ENCODE peak calls at places on chromosomes 5 and 9, in four cellular contexts. U, C, B and Q are unnamed samples.

GRCh38 chr5:89008291-89008690 is 125.3 kb upstream of the MEF2C start:
- DNase-seq in U (no peak), C (no peak), B (no peak), Q (no peak)

GRCh38 chr9:21961569-21961968 is 32.6 kb downstream of the CDKN2A start:
- DNase-seq in U (no peak), C (no peak), B (no peak), Q (no peak)

GRCh38 chr9:88915916-88916315 is 75.4 kb upstream of the S1PR3 start:
- DNase-seq in U (no peak), C (no peak), B (no peak), Q (no peak)

GRCh38 chr9:2157277-2158105 is 142.3 kb downstream of the SMARCA2 start:
- DNase-seq in U (peak; percentile 54), C (peak; percentile 87), B (no peak), Q (no peak)

GRCh38 chr5:158695595-158696330 is 404.0 kb downstream of the EBF1 start:
- DNase-seq in U (peak; percentile 65), C (peak; percentile 78), B (peak; percentile 41), Q (peak; percentile 75)

GRCh38 chr9:104885818-104886709 is 41.9 kb downstream of the ABCA1 start:
- DNase-seq in U (no peak), C (no peak), B (no peak), Q (no peak)

GRCh38 chr9:137449931-137450537 is 8.9 kb upstream of the ENTPD8 start:
- DNase-seq in U (no peak), C (peak; percentile 51), B (no peak), Q (peak; percentile 16)

GRCh38 chr9:20024159-20024571 is 235.3 kb upstream of the SLC24A2 start:
- DNase-seq in U (no peak), C (no peak), B (no peak), Q (no peak)

GRCh38 chr5:146624179-146624578 is 108.2 kb upstream of the GPR151 start:
- DNase-seq in U (no peak), C (no peak), B (no peak), Q (no peak)

GRCh38 chr5:119309290-119309818 is 46.5 kb upstream of the TNFAIP8 start:
- DNase-seq in U (no peak), C (no peak), B (no peak), Q (no peak)

GRCh38 chr5:97838214-97838613 is 655.2 kb upstream of the RIOK2 start:
- DNase-seq in U (no peak), C (no peak), B (no peak), Q (no peak)

GRCh38 chr9:71911908-71912325 is 478 bp downstream of the C9orf85 start:
- DNase-seq in U (no peak), C (peak; percentile 58), B (no peak), Q (no peak)

GRCh38 chr5:76521240-76521758 is 101.9 kb downstream of the F2RL2 start:
- DNase-seq in U (no peak), C (no peak), B (no peak), Q (no peak)

GRCh38 chr9:19174127-19174921 is 47.0 kb upstream of the PLIN2 start:
- DNase-seq in U (no peak), C (peak; percentile 89), B (peak; percentile 33), Q (no peak)

GRCh38 chr5:142690641-142691040 is 4.8 kb upstream of the FGF1 start:
- DNase-seq in U (no peak), C (no peak), B (no peak), Q (no peak)

GRCh38 chr5:103886826-103887225 is 324.2 kb upstream of the NUDT12 start:
- DNase-seq in U (no peak), C (no peak), B (no peak), Q (no peak)

GRCh38 chr9:133048595-133048994 is 13.2 kb upstream of the CEL start:
- DNase-seq in U (peak; percentile 40), C (no peak), B (no peak), Q (peak; percentile 94)

GRCh38 chr5:55986931-55987330 is 7.8 kb downstream of the IL6ST start:
- DNase-seq in U (no peak), C (no peak), B (no peak), Q (no peak)

GRCh38 chr5:32708949-32709348 is 2.2 kb upstream of the NPR3 start:
- DNase-seq in U (no peak), C (no peak), B (no peak), Q (no peak)

GRCh38 chr5:13585324-13585723 is 359.2 kb downstream of the DNAH5 start:
- DNase-seq in U (no peak), C (no peak), B (no peak), Q (no peak)

GRCh38 chr5:148290271-148291195 is 21.7 kb upstream of the SPINK7 start:
- DNase-seq in U (no peak), C (no peak), B (no peak), Q (no peak)

GRCh38 chr9:114035845-114036785 is 42.0 kb downstream of the AMBP start:
- DNase-seq in U (no peak), C (no peak), B (peak; percentile 9), Q (no peak)

GRCh38 chr5:177482359-177482795 is 8.9 kb upstream of the DBN1 start:
- DNase-seq in U (no peak), C (no peak), B (no peak), Q (no peak)

GRCh38 chr5:16508730-16509531 is 43.3 kb upstream of the ZNF622 start:
- DNase-seq in U (peak; percentile 14), C (peak; percentile 92), B (peak; percentile 66), Q (peak; percentile 91)

GRCh38 chr5:124655211-124655880 is 91.1 kb downstream of the ZNF608 start:
- DNase-seq in U (no peak), C (no peak), B (no peak), Q (no peak)

GRCh38 chr5:180296778-180297177 is 4.9 kb upstream of the MAPK9 start:
- DNase-seq in U (no peak), C (no peak), B (no peak), Q (no peak)

GRCh38 chr5:172356527-172356926 is 73.0 kb upstream of the UBTD2 start:
- DNase-seq in U (no peak), C (no peak), B (no peak), Q (no peak)

GRCh38 chr5:172356047-172356446 is 72.5 kb upstream of the UBTD2 start:
- DNase-seq in U (no peak), C (no peak), B (no peak), Q (no peak)

GRCh38 chr5:172351240-172351778 is 67.7 kb upstream of the UBTD2 start:
- DNase-seq in U (no peak), C (no peak), B (no peak), Q (no peak)

GRCh38 chr5:172350212-172351181 is 66.9 kb upstream of the UBTD2 start:
- DNase-seq in U (no peak), C (no peak), B (no peak), Q (no peak)

GRCh38 chr5:172353271-172353807 is 69.8 kb upstream of the UBTD2 start:
- DNase-seq in U (no peak), C (no peak), B (no peak), Q (no peak)
- H3K27ac ChIP-seq in U (no peak overlapping the region), C (no peak overlapping the region), B (no peak overlapping the region), Q (no peak overlapping the region)

GRCh38 chr5:96075579-96076289 is 114.1 kb upstream of the ELL2 start:
- DNase-seq in U (no peak), C (no peak), B (no peak), Q (no peak)
- H3K27ac ChIP-seq in U (no peak overlapping the region), C (no peak overlapping the region), B (no peak overlapping the region), Q (no peak overlapping the region)

GRCh38 chr5:72145351-72145750 is 38.1 kb downstream of the MAP1B start:
- DNase-seq in U (no peak), C (no peak), B (no peak), Q (no peak)

GRCh38 chr5:72144762-72145161 is 37.5 kb downstream of the MAP1B start:
- DNase-seq in U (peak; percentile 50), C (no peak), B (no peak), Q (no peak)

GRCh38 chr5:72138943-72139467 is 31.7 kb downstream of the MAP1B start:
- DNase-seq in U (no peak), C (no peak), B (no peak), Q (no peak)

GRCh38 chr5:72140711-72141110 is 33.4 kb downstream of the MAP1B start:
- DNase-seq in U (no peak), C (no peak), B (no peak), Q (no peak)

GRCh38 chr5:72141440-72142271 is 34.4 kb downstream of the MAP1B start:
- DNase-seq in U (no peak), C (no peak), B (no peak), Q (no peak)
- H3K27ac ChIP-seq in U (peak overlapping the region; percentile 18), C (peak overlapping the region; percentile 47), B (peak overlapping the region; percentile 17), Q (no peak overlapping the region)

DNA sequence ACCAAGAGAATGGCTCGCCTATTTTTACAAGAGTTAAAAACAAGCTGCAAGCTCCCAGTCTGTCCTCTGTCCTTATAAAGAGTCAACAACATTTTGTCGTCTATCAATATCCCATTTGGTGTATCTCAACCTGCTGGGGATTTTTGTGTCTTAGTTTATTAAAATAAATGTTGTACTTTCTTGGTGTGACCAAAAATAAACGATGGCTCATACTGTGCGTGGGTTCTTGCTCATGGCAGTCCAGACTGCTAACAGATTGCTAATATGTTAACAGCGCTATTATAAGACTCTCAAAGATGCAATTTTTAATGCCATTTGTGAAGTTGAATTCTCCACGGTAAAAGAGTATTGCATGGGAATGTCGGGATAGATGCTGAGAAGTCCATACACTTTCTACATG is 569.9 kb downstream of the GABRG2 start:
- DNase-seq in U (no peak), C (no peak), B (no peak), Q (no peak)
- H3K27ac ChIP-seq in U (no peak overlapping the region), C (no peak overlapping the region), B (no peak overlapping the region), Q (no peak overlapping the region)

GRCh38 chr5:72126796-72127195 is 19.5 kb downstream of the MAP1B start:
- DNase-seq in U (no peak), C (no peak), B (no peak), Q (no peak)

GRCh38 chr5:72130342-72130741 is 23.1 kb downstream of the MAP1B start:
- DNase-seq in U (no peak), C (no peak), B (no peak), Q (no peak)

GRCh38 chr5:72125931-72126620 is 18.8 kb downstream of the MAP1B start:
- DNase-seq in U (no peak), C (no peak), B (no peak), Q (no peak)

GRCh38 chr5:72133212-72133990 is 26.1 kb downstream of the MAP1B start:
- DNase-seq in U (no peak), C (no peak), B (no peak), Q (no peak)

DNA sequence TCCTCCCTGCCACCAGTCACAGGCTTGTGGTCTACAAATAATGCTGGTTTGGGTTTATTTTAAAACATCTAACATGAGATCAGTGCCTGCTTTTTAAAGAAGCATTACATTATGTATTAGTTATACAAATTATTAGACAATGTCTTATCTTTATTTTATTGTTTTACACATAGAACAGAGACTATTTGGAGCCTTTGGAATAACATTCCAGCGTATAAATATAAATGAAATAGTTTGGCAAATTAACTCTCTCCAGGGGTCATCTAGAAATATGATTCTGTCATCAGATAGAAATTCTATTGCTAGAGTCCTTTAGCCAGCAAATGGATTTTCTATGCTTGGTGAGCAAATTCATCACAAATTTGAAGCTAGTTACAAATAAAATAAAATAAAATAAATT is 22.5 kb downstream of the MAP1B start:
- DNase-seq in U (no peak), C (no peak), B (no peak), Q (no peak)
- H3K27ac ChIP-seq in U (no peak overlapping the region), C (no peak overlapping the region), B (no peak overlapping the region), Q (no peak overlapping the region)

GRCh38 chr5:64835266-64835665 is 66.5 kb downstream of the CWC27 start:
- DNase-seq in U (no peak), C (no peak), B (no peak), Q (no peak)
- H3K27ac ChIP-seq in U (no peak overlapping the region), C (no peak overlapping the region), B (no peak overlapping the region), Q (no peak overlapping the region)